ENCODE peak calls at places on chromosomes 11 and 22, in five cellular contexts. W is IMR-90, H is amygdala, X is fibroblast of lung, J is NT2/D1. P is an unnamed sample.

GRCh38 chr11:104254347-104254746 is 90.4 kb upstream of the PDGFD start:
- DNase-seq in W (no peak), H (no peak), X (peak), J (peak), P (no peak)

GRCh38 chr11:83815736-83816135 is 529.6 kb upstream of the CCDC90B start:
- DNase-seq in W (peak), H (no peak), X (peak), J (no peak), P (no peak)

GRCh38 chr11:62882428-62882742 is 1.7 kb downstream of the SLC3A2 start:
- DNase-seq in W (no peak), H (no peak), X (no peak), J (no peak), P (no peak)

GRCh38 chr11:11027271-11027670 is 169.4 kb upstream of the ZBED5 start:
- DNase-seq in W (peak), H (no peak), X (peak), J (no peak), P (no peak)

GRCh38 chr11:63985812-63986155 is 454 bp upstream of the OTUB1 start:
- DNase-seq in W (no peak), H (peak), X (no peak), J (no peak), P (peak)

GRCh38 chr11:132942611-132943324 is 589.5 kb downstream of the OPCML start:
- DNase-seq in W (no peak), H (peak), X (no peak), J (no peak), P (no peak)

GRCh38 chr11:94740083-94740974 is 27.8 kb upstream of the AMOTL1 start:
- DNase-seq in W (no peak), H (peak), X (no peak), J (no peak), P (peak)

GRCh38 chr11:69302447-69302846 is 8.5 kb downstream of the MYEOV start:
- DNase-seq in W (no peak), H (no peak), X (no peak), J (no peak), P (no peak)

GRCh38 chr11:41282436-41282835 is 177.0 kb downstream of the LRRC4C start:
- DNase-seq in W (no peak), H (no peak), X (peak), J (no peak), P (no peak)

GRCh38 chr11:69144719-69145365 is 10.9 kb upstream of the SMIM38 start:
- DNase-seq in W (peak), H (no peak), X (peak), J (no peak), P (no peak)

GRCh38 chr22:28438183-28438778 is 241.4 kb downstream of the TTC28 start:
- DNase-seq in W (no peak), H (no peak), X (no peak), J (no peak), P (no peak)

GRCh38 chr11:10580625-10581024 is 12.2 kb upstream of the LYVE1 start:
- DNase-seq in W (peak), H (no peak), X (no peak), J (no peak), P (no peak)

GRCh38 chr22:49905465-49905864 is 12.8 kb downstream of the ALG12 start:
- DNase-seq in W (no peak), H (no peak), X (no peak), J (no peak), P (no peak)

GRCh38 chr22:19746726-19747125 is 13.9 kb upstream of the TBX1 start:
- DNase-seq in W (no peak), H (no peak), X (no peak), J (no peak), P (peak)

GRCh38 chr22:38832005-38832978 is 11.5 kb downstream of the NPTXR start:
- DNase-seq in W (no peak), H (peak), X (no peak), J (no peak), P (peak)

GRCh38 chr11:113446112-113446511 is 29.1 kb downstream of the DRD2 start:
- DNase-seq in W (no peak), H (no peak), X (peak), J (no peak), P (no peak)

GRCh38 chr11:46119352-46120216 is 1.7 kb downstream of the PHF21A start:
- DNase-seq in W (peak), H (peak), X (peak), J (no peak), P (peak)

GRCh38 chr11:69666261-69666660 is 8.9 kb downstream of the LTO1 start:
- DNase-seq in W (no peak), H (no peak), X (no peak), J (no peak), P (no peak)

GRCh38 chr11:12473366-12473765 is 96.0 kb downstream of the PARVA start:
- DNase-seq in W (no peak), H (no peak), X (no peak), J (no peak), P (no peak)

GRCh38 chr11:75802022-75802912 is 12.7 kb upstream of the UVRAG start:
- DNase-seq in W (no peak), H (no peak), X (no peak), J (no peak), P (peak)

GRCh38 chr11:122748968-122749687 is 89.2 kb upstream of the CRTAM start:
- DNase-seq in W (peak), H (peak), X (peak), J (no peak), P (peak)

GRCh38 chr11:34155057-34155758 is 49.8 kb downstream of the NAT10 start:
- DNase-seq in W (no peak), H (peak), X (no peak), J (no peak), P (no peak)

GRCh38 chr11:19808076-19808911 is 95.7 kb downstream of the NAV2 start:
- DNase-seq in W (no peak), H (no peak), X (no peak), J (no peak), P (no peak)

GRCh38 chr11:2213890-2214526 is 42.4 kb upstream of the TH start:
- DNase-seq in W (no peak), H (no peak), X (no peak), J (no peak), P (no peak)

GRCh38 chr22:29315286-29316195 is at the start of gene RASL10A:
- DNase-seq in W (no peak), H (no peak), X (no peak), J (no peak), P (no peak)

GRCh38 chr11:791658-792534 is 2.0 kb upstream of the CEND1 start:
- DNase-seq in W (no peak), H (no peak), X (no peak), J (no peak), P (peak)